ENCODE peak calls at places on chromosomes 7 and 10, in four cellular contexts. A is IMR-90; K is CD4-positive, alpha-beta memory T cell; B is ovary. J is an unnamed sample.

GRCh38 chr10:96648297-96648696 is 61.5 kb upstream of the TM9SF3 start:
- DNase-seq in A (no peak), K (no peak), B (no peak), J (no peak)

GRCh38 chr10:122142652-122143237 is 128.4 kb upstream of the BTBD16 start:
- DNase-seq in A (no peak), K (peak; percentile 2), B (no peak), J (no peak)

GRCh38 chr7:115635367-115635766 is 395.2 kb downstream of the TFEC start:
- DNase-seq in A (peak; percentile 36), K (no peak), B (no peak), J (no peak)

GRCh38 chr10:84370268-84370667 is 41.9 kb downstream of the CCSER2 start:
- DNase-seq in A (no peak), K (no peak), B (no peak), J (no peak)

GRCh38 chr10:114931072-114931679 is 6.8 kb upstream of the TRUB1 start:
- DNase-seq in A (no peak), K (no peak), B (no peak), J (no peak)

GRCh38 chr7:151327659-151328058 is 14.0 kb upstream of the NUB1 start:
- DNase-seq in A (peak; percentile 83), K (no peak), B (no peak), J (no peak)

GRCh38 chr10:95229724-95230627 is 35.9 kb downstream of the ACSM6 start:
- DNase-seq in A (peak; percentile 98), K (no peak), B (no peak), J (no peak)

GRCh38 chr10:98371421-98371820 is 43.6 kb downstream of the PYROXD2 start:
- DNase-seq in A (no peak), K (no peak), B (no peak), J (no peak)

GRCh38 chr10:132986978-132987377 is 44.6 kb upstream of the CFAP46 start:
- DNase-seq in A (no peak), K (no peak), B (no peak), J (no peak)

GRCh38 chr10:52959810-52960209 is 187.2 kb upstream of the MBL2 start:
- DNase-seq in A (no peak), K (no peak), B (no peak), J (no peak)

GRCh38 chr7:141320287-141320686 is 230.9 kb upstream of the AGK start:
- DNase-seq in A (no peak), K (no peak), B (no peak), J (no peak)

GRCh38 chr10:3452234-3452633 is 279.7 kb upstream of the PITRM1 start:
- DNase-seq in A (peak; percentile 97), K (no peak), B (no peak), J (peak; percentile 18)

GRCh38 chr10:75294031-75294437 is 58.3 kb upstream of the COMTD1 start:
- DNase-seq in A (no peak), K (no peak), B (no peak), J (peak; percentile 2)

GRCh38 chr7:50379082-50379481 is 71.1 kb downstream of the FIGNL1 start:
- DNase-seq in A (no peak), K (no peak), B (no peak), J (no peak)

GRCh38 chr7:27161721-27162547 is 3.4 kb downstream of the HOXA9 start:
- DNase-seq in A (no peak), K (no peak), B (no peak), J (no peak)

GRCh38 chr7:28813238-28813962 is 144.7 kb downstream of the TRIL start:
- DNase-seq in A (no peak), K (no peak), B (no peak), J (no peak)

GRCh38 chr7:107934991-107935770 is 44.2 kb downstream of the DLD start:
- DNase-seq in A (peak; percentile 80), K (no peak), B (no peak), J (no peak)

GRCh38 chr7:117819558-117819957 is 53.7 kb downstream of the CTTNBP2 start:
- DNase-seq in A (no peak), K (no peak), B (no peak), J (no peak)

GRCh38 chr7:159092701-159093121 is 52.0 kb downstream of the VIPR2 start:
- DNase-seq in A (no peak), K (no peak), B (no peak), J (no peak)

GRCh38 chr10:25113231-25114035 is 61.4 kb upstream of the GPR158 start:
- DNase-seq in A (peak; percentile 53), K (peak; percentile 18), B (peak; percentile 48), J (no peak)

GRCh38 chr10:91910467-91910866 is 1.2 kb upstream of the FGFBP3 start:
- DNase-seq in A (no peak), K (no peak), B (no peak), J (no peak)

GRCh38 chr7:117619690-117620089 is 139.9 kb downstream of the CFTR start:
- DNase-seq in A (no peak), K (no peak), B (no peak), J (no peak)

DNA sequence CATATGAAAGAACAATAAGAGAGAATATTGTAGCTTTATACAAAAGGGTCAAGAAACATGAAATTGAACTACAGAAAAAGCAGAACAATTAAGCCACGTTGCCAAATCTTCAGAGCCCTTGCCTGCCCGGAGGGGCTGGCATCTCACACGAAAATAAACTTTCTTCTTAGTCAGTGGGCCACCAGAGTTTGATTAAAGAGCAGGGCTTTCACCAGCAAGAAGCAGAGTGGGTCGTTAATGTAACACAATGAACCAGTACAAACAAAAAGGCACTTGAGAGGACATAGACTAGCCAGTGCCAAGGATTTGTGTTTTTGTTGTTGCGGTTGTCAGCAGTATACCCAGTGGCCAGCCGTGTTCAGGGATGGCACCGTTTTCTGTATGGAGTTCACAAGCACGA is 155.4 kb downstream of the NRP1 start:
- DNase-seq in A (peak; percentile 41), K (no peak), B (no peak), J (no peak)
- H3K4me3 ChIP-seq in A (no peak overlapping the region), K (no peak overlapping the region), B (no peak overlapping the region), J (no peak overlapping the region)

GRCh38 chr10:102424916-102425315 is 4.3 kb downstream of the FBXL15 start:
- DNase-seq in A (no peak), K (no peak), B (no peak), J (no peak)
- H3K4me1 ChIP-seq in A (peaks cover 10% of the 10 kb centered on the region), K (peaks cover 26% of the 10 kb centered on the region), B (peaks cover 11% of the 10 kb centered on the region), J (peaks cover 23% of the 10 kb centered on the region)

DNA sequence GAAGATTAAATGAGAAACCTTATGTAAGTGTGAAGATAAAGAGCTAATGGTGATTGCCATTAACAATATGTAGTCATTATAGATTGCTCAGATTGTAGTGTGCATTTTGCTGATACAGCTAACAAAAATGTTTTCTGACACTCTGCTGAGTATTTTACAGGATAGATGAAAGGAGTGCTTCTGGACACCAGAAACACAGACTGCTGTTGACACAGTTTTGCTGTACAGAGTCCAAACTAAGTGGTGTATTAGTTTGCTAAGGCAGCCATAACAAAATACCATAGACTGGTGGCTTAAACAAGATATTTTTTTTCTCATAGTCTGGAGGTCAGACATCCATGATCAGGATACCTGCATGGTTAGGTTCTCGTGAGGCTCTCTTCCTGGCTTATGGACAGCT is 2.2 kb downstream of the SMC3 start:
- DNase-seq in A (no peak), K (no peak), B (no peak), J (no peak)
- H3K27ac ChIP-seq in A (no peak overlapping the region), K (no peak overlapping the region), B (no peak overlapping the region), J (no peak overlapping the region)

GRCh38 chr10:79440281-79440680 is 5.1 kb downstream of the ZCCHC24 start:
- DNase-seq in A (no peak), K (no peak), B (no peak), J (no peak)

GRCh38 chr10:79444243-79445119 is 943 bp downstream of the ZCCHC24 start:
- DNase-seq in A (peak; percentile 68), K (peak; percentile 55), B (peak; percentile 64), J (peak; percentile 13)

GRCh38 chr10:79443338-79444242 is 1.8 kb downstream of the ZCCHC24 start:
- DNase-seq in A (peak; percentile 51), K (no peak), B (no peak), J (no peak)

GRCh38 chr10:79441433-79441832 is 4.0 kb downstream of the ZCCHC24 start:
- DNase-seq in A (no peak), K (no peak), B (no peak), J (no peak)

DNA sequence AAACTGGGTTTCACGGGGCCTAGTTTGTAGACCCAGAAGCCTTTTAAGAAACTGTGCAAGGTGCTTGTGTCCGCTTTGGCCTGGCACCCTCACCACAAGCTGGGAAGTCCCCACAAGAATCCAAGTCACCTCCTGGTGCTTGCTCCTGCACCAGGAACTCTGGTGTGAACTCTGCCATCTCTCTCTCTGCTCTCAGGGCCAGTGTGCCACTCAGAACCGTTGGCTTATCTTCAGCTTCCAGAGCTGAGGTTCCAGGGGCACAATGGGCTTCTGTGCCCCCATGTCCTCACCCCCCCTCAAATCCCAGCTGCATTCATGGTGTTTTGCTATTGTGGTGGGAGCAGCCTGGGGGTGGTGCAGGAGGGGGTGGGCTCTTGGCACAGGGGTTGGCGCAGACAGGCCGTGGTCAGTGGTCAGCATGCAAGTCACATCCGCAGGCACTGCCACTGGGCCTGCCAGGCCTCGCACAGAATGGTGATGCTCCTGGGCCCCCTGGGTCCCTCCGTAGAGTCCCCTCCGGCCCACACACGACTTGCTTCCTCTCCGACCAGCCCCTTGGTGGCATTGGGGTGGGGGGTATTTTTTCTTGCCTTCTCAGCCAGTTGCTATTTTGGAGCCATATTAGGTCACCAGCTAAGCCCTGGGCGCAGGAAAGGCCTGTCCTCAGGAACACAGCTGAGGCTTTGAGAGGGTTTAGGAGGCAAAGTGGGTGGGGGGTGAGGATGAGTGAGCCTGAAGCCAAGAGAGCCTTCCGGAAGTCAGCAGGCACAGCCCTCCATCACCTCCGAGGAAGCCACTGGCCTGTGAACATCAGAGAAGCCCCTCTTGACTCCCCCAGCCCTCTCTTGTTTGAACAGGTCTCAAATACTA is 3.0 kb downstream of the ZCCHC24 start:
- DNase-seq in A (no peak), K (no peak), B (no peak), J (no peak)
- H3K4me3 ChIP-seq in A (no peak overlapping the region), K (no peak overlapping the region), B (peak overlapping the region; percentile 99), J (no peak overlapping the region)

DNA sequence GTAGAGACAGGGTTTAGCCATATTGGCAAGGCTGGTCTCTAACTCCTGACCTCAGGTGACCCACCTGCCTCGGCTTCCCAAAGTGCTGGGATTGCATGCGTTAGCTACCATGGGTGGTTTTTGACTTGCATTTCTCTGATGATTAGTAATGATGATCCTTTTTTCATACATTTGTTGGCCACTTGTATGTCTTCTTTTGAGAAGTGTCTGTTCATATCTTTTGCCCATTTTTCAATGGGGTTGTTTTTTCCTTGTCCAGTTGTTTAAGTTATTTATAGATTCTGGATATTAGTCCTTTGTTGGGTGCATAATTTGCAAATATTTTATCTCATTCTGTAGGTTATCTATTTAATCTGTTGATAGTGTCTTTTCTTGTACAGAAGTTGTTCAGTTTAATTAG is 4.3 kb upstream of the OR13A1 start:
- DNase-seq in A (no peak), K (no peak), B (no peak), J (no peak)
- H3K4me1 ChIP-seq in A (no peaks in the 10 kb centered on the region), K (no peaks in the 10 kb centered on the region), B (no peaks in the 10 kb centered on the region), J (no peaks in the 10 kb centered on the region)

J was measured in naive thymus-derived CD4-positive, alpha-beta T cell.